ENCODE peak calls at places on chromosomes 13 and 19, in nine cellular contexts. One of them, this sample, is unnamed.

GRCh38 chr19:30673336-30673735 is 301.2 kb downstream of the ZNF536 start:
- DNase-seq in uterus: no peak
- DNase-seq in lower leg skin: no peak
- DNase-seq in HepG2: no peak
- DNase-seq in stomach: peak
- DNase-seq in Peyer's patch: no peak
- DNase-seq in ovary: no peak
- DNase-seq in A549: no peak
- DNase-seq in gastrocnemius medialis: no peak
- DNase-seq in this sample: no peak

GRCh38 chr19:16702123-16702522 is 17.5 kb upstream of the NWD1 start:
- DNase-seq in A549: no peak
- DNase-seq in uterus: no peak
- DNase-seq in gastrocnemius medialis: peak
- DNase-seq in ovary: no peak
- DNase-seq in Peyer's patch: no peak
- DNase-seq in HepG2: peak
- DNase-seq in lower leg skin: peak
- DNase-seq in stomach: no peak
- DNase-seq in this sample: peak

GRCh38 chr13:113739527-113740285 is 19.3 kb upstream of the TMEM255B start:
- DNase-seq in A549: no peak
- DNase-seq in lower leg skin: no peak
- DNase-seq in HepG2: no peak
- DNase-seq in stomach: no peak
- DNase-seq in uterus: no peak
- DNase-seq in ovary: no peak
- DNase-seq in gastrocnemius medialis: no peak
- DNase-seq in Peyer's patch: no peak
- DNase-seq in this sample: no peak

GRCh38 chr13:95445116-95445515 is 107.4 kb upstream of the CLDN10 start:
- DNase-seq in gastrocnemius medialis: no peak
- DNase-seq in ovary: no peak
- DNase-seq in lower leg skin: no peak
- DNase-seq in A549: no peak
- DNase-seq in Peyer's patch: no peak
- DNase-seq in stomach: no peak
- DNase-seq in uterus: no peak
- DNase-seq in HepG2: no peak
- DNase-seq in this sample: no peak

GRCh38 chr19:58558066-58558622 is at the start of gene UBE2M:
- DNase-seq in HepG2: no peak
- DNase-seq in ovary: peak
- DNase-seq in gastrocnemius medialis: no peak
- DNase-seq in A549: peak
- DNase-seq in lower leg skin: no peak
- DNase-seq in uterus: peak
- DNase-seq in stomach: peak
- DNase-seq in Peyer's patch: peak
- DNase-seq in this sample: no peak

GRCh38 chr19:10018219-10018618 is 4.9 kb downstream of the RDH8 start:
- DNase-seq in A549: no peak
- DNase-seq in HepG2: no peak
- DNase-seq in uterus: no peak
- DNase-seq in Peyer's patch: no peak
- DNase-seq in gastrocnemius medialis: no peak
- DNase-seq in lower leg skin: no peak
- DNase-seq in ovary: no peak
- DNase-seq in stomach: no peak
- DNase-seq in this sample: no peak

GRCh38 chr13:80262051-80262695 is 78.8 kb downstream of the SPRY2 start:
- DNase-seq in Peyer's patch: no peak
- DNase-seq in uterus: no peak
- DNase-seq in A549: no peak
- DNase-seq in ovary: no peak
- DNase-seq in HepG2: no peak
- DNase-seq in lower leg skin: no peak
- DNase-seq in stomach: no peak
- DNase-seq in gastrocnemius medialis: no peak
- DNase-seq in this sample: no peak

GRCh38 chr13:37667631-37668161 is 69.1 kb upstream of the POSTN start:
- DNase-seq in Peyer's patch: no peak
- DNase-seq in stomach: no peak
- DNase-seq in A549: no peak
- DNase-seq in lower leg skin: no peak
- DNase-seq in HepG2: no peak
- DNase-seq in gastrocnemius medialis: no peak
- DNase-seq in ovary: no peak
- DNase-seq in uterus: no peak
- DNase-seq in this sample: no peak

GRCh38 chr13:40970803-40971202 is 48.3 kb downstream of the ELF1 start:
- DNase-seq in uterus: no peak
- DNase-seq in gastrocnemius medialis: no peak
- DNase-seq in HepG2: no peak
- DNase-seq in Peyer's patch: no peak
- DNase-seq in ovary: no peak
- DNase-seq in lower leg skin: no peak
- DNase-seq in A549: no peak
- DNase-seq in stomach: no peak
- DNase-seq in this sample: no peak

GRCh38 chr13:76873454-76873853 is 12.8 kb downstream of the KCTD12 start:
- DNase-seq in uterus: no peak
- DNase-seq in lower leg skin: no peak
- DNase-seq in HepG2: no peak
- DNase-seq in stomach: no peak
- DNase-seq in A549: no peak
- DNase-seq in gastrocnemius medialis: no peak
- DNase-seq in ovary: no peak
- DNase-seq in Peyer's patch: no peak
- DNase-seq in this sample: no peak

GRCh38 chr13:112728375-112729126 is 38.7 kb downstream of the ATP11A start:
- DNase-seq in A549: no peak
- DNase-seq in ovary: peak
- DNase-seq in Peyer's patch: no peak
- DNase-seq in uterus: no peak
- DNase-seq in lower leg skin: no peak
- DNase-seq in gastrocnemius medialis: no peak
- DNase-seq in HepG2: no peak
- DNase-seq in stomach: no peak
- DNase-seq in this sample: no peak

GRCh38 chr19:56538761-56539263 is at the start of gene ZFP28:
- DNase-seq in lower leg skin: peak
- DNase-seq in uterus: peak
- DNase-seq in A549: no peak
- DNase-seq in HepG2: no peak
- DNase-seq in Peyer's patch: peak
- DNase-seq in ovary: no peak
- DNase-seq in stomach: no peak
- DNase-seq in gastrocnemius medialis: no peak
- DNase-seq in this sample: peak

GRCh38 chr13:74017301-74018092 is 116.7 kb downstream of the KLF12 start:
- DNase-seq in gastrocnemius medialis: no peak
- DNase-seq in stomach: no peak
- DNase-seq in HepG2: no peak
- DNase-seq in A549: no peak
- DNase-seq in lower leg skin: no peak
- DNase-seq in uterus: no peak
- DNase-seq in Peyer's patch: no peak
- DNase-seq in ovary: no peak
- DNase-seq in this sample: no peak

GRCh38 chr19:14563590-14563926 is 8.3 kb downstream of the NDUFB7 start:
- DNase-seq in lower leg skin: no peak
- DNase-seq in stomach: no peak
- DNase-seq in uterus: no peak
- DNase-seq in gastrocnemius medialis: no peak
- DNase-seq in A549: no peak
- DNase-seq in ovary: no peak
- DNase-seq in HepG2: no peak
- DNase-seq in Peyer's patch: no peak
- DNase-seq in this sample: no peak

GRCh38 chr19:12796146-12797071 is 5.1 kb downstream of the JUNB start:
- DNase-seq in uterus: peak
- DNase-seq in gastrocnemius medialis: no peak
- DNase-seq in Peyer's patch: peak
- DNase-seq in lower leg skin: peak
- DNase-seq in A549: peak
- DNase-seq in HepG2: peak
- DNase-seq in ovary: peak
- DNase-seq in stomach: peak
- DNase-seq in this sample: peak

GRCh38 chr19:873084-874019 is 13.9 kb downstream of the CFD start:
- DNase-seq in gastrocnemius medialis: no peak
- DNase-seq in HepG2: no peak
- DNase-seq in Peyer's patch: no peak
- DNase-seq in ovary: peak
- DNase-seq in A549: peak
- DNase-seq in lower leg skin: no peak
- DNase-seq in stomach: no peak
- DNase-seq in uterus: no peak
- DNase-seq in this sample: no peak

GRCh38 chr19:12913871-12914690 is 5.0 kb downstream of the SYCE2 start:
- DNase-seq in A549: no peak
- DNase-seq in uterus: no peak
- DNase-seq in Peyer's patch: peak
- DNase-seq in ovary: no peak
- DNase-seq in HepG2: peak
- DNase-seq in gastrocnemius medialis: no peak
- DNase-seq in lower leg skin: peak
- DNase-seq in stomach: no peak
- DNase-seq in this sample: peak

GRCh38 chr19:19610376-19611240 is 7.9 kb downstream of the PBX4 start:
- DNase-seq in uterus: no peak
- DNase-seq in lower leg skin: no peak
- DNase-seq in A549: no peak
- DNase-seq in HepG2: no peak
- DNase-seq in stomach: no peak
- DNase-seq in gastrocnemius medialis: no peak
- DNase-seq in ovary: no peak
- DNase-seq in Peyer's patch: no peak
- DNase-seq in this sample: no peak

GRCh38 chr19:29714371-29714952 is 599 bp downstream of the C19orf12 start:
- DNase-seq in lower leg skin: no peak
- DNase-seq in gastrocnemius medialis: no peak
- DNase-seq in uterus: no peak
- DNase-seq in Peyer's patch: peak
- DNase-seq in ovary: no peak
- DNase-seq in A549: no peak
- DNase-seq in stomach: no peak
- DNase-seq in HepG2: no peak
- DNase-seq in this sample: no peak

GRCh38 chr13:20482275-20482761 is 43.3 kb downstream of the CRYL1 start:
- DNase-seq in HepG2: no peak
- DNase-seq in A549: no peak
- DNase-seq in Peyer's patch: no peak
- DNase-seq in ovary: no peak
- DNase-seq in lower leg skin: no peak
- DNase-seq in stomach: no peak
- DNase-seq in gastrocnemius medialis: no peak
- DNase-seq in uterus: no peak
- DNase-seq in this sample: peak

GRCh38 chr19:47701717-47702552 is 11.3 kb upstream of the EHD2 start:
- DNase-seq in A549: no peak
- DNase-seq in uterus: no peak
- DNase-seq in ovary: no peak
- DNase-seq in lower leg skin: no peak
- DNase-seq in stomach: no peak
- DNase-seq in Peyer's patch: no peak
- DNase-seq in HepG2: no peak
- DNase-seq in gastrocnemius medialis: no peak
- DNase-seq in this sample: no peak
- TF ChIP-seq POLR2A in A549: no peak
- TF ChIP-seq POLR2A in uterus: no peak
- TF ChIP-seq POLR2A in ovary: no peak
- TF ChIP-seq POLR2A in lower leg skin: no peak
- TF ChIP-seq POLR2A in stomach: no peak
- TF ChIP-seq POLR2A in Peyer's patch: no peak
- TF ChIP-seq POLR2A in HepG2: no peak
- TF ChIP-seq POLR2A in gastrocnemius medialis: no peak
- TF ChIP-seq POLR2A in this sample: no peak

GRCh38 chr19:35290381-35291135 is 1.4 kb upstream of the MAG start:
- DNase-seq in HepG2: no peak
- DNase-seq in ovary: no peak
- DNase-seq in stomach: no peak
- DNase-seq in Peyer's patch: no peak
- DNase-seq in lower leg skin: no peak
- DNase-seq in A549: no peak
- DNase-seq in uterus: no peak
- DNase-seq in gastrocnemius medialis: no peak
- DNase-seq in this sample: no peak
- H3K4me3 ChIP-seq in HepG2: no peak
- H3K4me3 ChIP-seq in ovary: no peak
- H3K4me3 ChIP-seq in stomach: no peak
- H3K4me3 ChIP-seq in Peyer's patch: no peak
- H3K4me3 ChIP-seq in lower leg skin: no peak
- H3K4me3 ChIP-seq in A549: no peak
- H3K4me3 ChIP-seq in uterus: no peak
- H3K4me3 ChIP-seq in gastrocnemius medialis: no peak
- H3K4me3 ChIP-seq in this sample: peak

DNA sequence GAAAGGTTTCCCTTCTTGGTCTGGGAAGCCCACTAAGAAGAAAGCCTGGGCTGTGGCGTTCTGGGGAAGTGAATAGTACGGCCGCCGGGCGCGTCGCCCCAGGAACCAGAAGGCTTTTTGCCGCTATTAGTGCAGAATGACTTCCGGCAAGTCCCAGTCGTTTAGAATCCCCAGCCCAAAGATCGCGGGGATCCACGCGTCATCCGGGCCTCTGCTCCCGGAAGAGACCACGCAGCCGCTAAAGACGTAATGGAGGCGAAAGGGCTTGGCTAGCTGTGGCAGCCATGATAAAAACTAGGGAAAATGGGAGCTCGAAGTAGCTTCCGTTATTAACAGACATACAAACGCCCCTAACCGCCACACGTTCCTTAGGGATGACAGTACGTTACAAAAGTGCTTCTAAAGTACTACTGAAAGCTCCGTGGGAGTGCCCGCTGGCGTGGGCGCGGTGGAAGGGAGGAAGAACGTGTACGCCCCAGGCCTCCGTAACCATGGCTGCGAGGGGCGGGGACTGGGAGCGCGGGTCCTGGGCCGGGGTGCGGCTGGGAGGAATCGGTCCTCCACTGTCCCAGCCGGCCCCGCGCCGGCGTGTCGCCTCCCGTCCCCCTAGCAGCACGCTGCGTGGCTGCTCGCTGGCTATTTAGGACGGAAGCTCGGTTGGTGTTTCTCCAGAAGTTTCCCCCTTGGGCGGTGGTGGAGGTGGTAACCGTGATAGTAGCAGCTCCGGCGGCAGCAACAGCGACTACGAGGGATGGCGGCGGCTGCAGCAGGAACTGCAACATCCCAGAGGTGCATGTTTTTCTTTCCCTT is at the start of gene SUGT1:
- DNase-seq in ovary: peak
- DNase-seq in A549: peak
- DNase-seq in uterus: peak
- DNase-seq in lower leg skin: peak
- DNase-seq in stomach: peak
- DNase-seq in Peyer's patch: peak
- DNase-seq in HepG2: peak
- DNase-seq in gastrocnemius medialis: peak
- DNase-seq in this sample: peak
- TF ChIP-seq POLR2A in ovary: no peak
- TF ChIP-seq POLR2A in A549: peak
- TF ChIP-seq POLR2A in uterus: peak
- TF ChIP-seq POLR2A in lower leg skin: no peak
- TF ChIP-seq POLR2A in stomach: peak
- TF ChIP-seq POLR2A in Peyer's patch: peak
- TF ChIP-seq POLR2A in HepG2: peak
- TF ChIP-seq POLR2A in gastrocnemius medialis: peak
- TF ChIP-seq POLR2A in this sample: peak

GRCh38 chr13:42990147-42990990 is 1.7 kb downstream of the EPSTI1 start:
- DNase-seq in stomach: no peak
- DNase-seq in Peyer's patch: no peak
- DNase-seq in ovary: no peak
- DNase-seq in HepG2: no peak
- DNase-seq in A549: no peak
- DNase-seq in uterus: no peak
- DNase-seq in gastrocnemius medialis: no peak
- DNase-seq in lower leg skin: no peak
- DNase-seq in this sample: no peak
- H3K4me3 ChIP-seq in stomach: no peak
- H3K4me3 ChIP-seq in Peyer's patch: peak
- H3K4me3 ChIP-seq in ovary: no peak
- H3K4me3 ChIP-seq in HepG2: no peak
- H3K4me3 ChIP-seq in A549: no peak
- H3K4me3 ChIP-seq in uterus: no peak
- H3K4me3 ChIP-seq in gastrocnemius medialis: peak
- H3K4me3 ChIP-seq in lower leg skin: no peak
- H3K4me3 ChIP-seq in this sample: peak

This sample was measured in tibial nerve.